ENCODE peak calls at places on chromosome 16, in nine cellular contexts. O is T-helper 1 cell; Q is NCI-H2081; X is stimulated activated CD8-positive, alpha-beta memory T cell treated with anti-CD3 and anti-CD28 coated beads, Interleukin-15, amount 100 ng/mL, for 48 hours; V is NCI-H460; E is CD8-positive, alpha-beta memory T cell; J is pancreas; H is RPMI7951; M is endothelial cell. R is an unnamed sample.
A peak's percentile ranks its signal among the peaks of the same experiment; 100 is the strongest.

GRCh38 chr16:1331712-1332617 is 1.5 kb upstream of the BAIAP3 start:
- DNase-seq in V (no peak), X (peak; percentile 27), E (no peak), Q (peak; percentile 73), O (no peak), M (peak; percentile 78), J (peak; percentile 79), H (peak; percentile 49), R (peak; percentile 34)

GRCh38 chr16:57720142-57720575 is 15.4 kb upstream of the KATNB1 start:
- DNase-seq in V (peak; percentile 63), O (no peak), J (peak; percentile 72), Q (no peak), H (peak; percentile 50), M (peak; percentile 79), E (peak; percentile 31), X (peak; percentile 53), R (peak; percentile 17)

GRCh38 chr16:1987198-1987597 is 2.6 kb upstream of the SYNGR3 start:
- DNase-seq in H (no peak), E (no peak), O (no peak), X (no peak), V (no peak), M (no peak), Q (no peak), J (no peak), R (no peak)

GRCh38 chr16:27362570-27363245 is 39.3 kb upstream of the IL21R start:
- DNase-seq in X (no peak), Q (no peak), J (no peak), H (no peak), M (no peak), E (no peak), V (no peak), O (no peak), R (no peak)

GRCh38 chr16:2704983-2705275 is 15.1 kb downstream of the PRSS27 start:
- DNase-seq in Q (no peak), H (no peak), X (no peak), O (no peak), V (no peak), E (no peak), M (no peak), J (no peak), R (no peak)

GRCh38 chr16:82119405-82119804 is 50.6 kb downstream of the MPHOSPH6 start:
- DNase-seq in V (no peak), X (no peak), Q (no peak), E (no peak), M (no peak), H (no peak), J (no peak), O (no peak), R (no peak)

GRCh38 chr16:89586853-89587252 is 11.3 kb downstream of the CPNE7 start:
- DNase-seq in X (no peak), E (no peak), M (no peak), Q (no peak), J (no peak), O (no peak), H (no peak), V (no peak), R (no peak)

GRCh38 chr16:25996052-25996451 is 304.3 kb downstream of the HS3ST4 start:
- DNase-seq in V (no peak), X (no peak), J (no peak), Q (no peak), E (no peak), M (no peak), H (no peak), O (no peak), R (no peak)

GRCh38 chr16:564690-565419 is 1.9 kb upstream of the NHLRC4 start:
- DNase-seq in H (no peak), X (no peak), Q (no peak), E (no peak), V (no peak), J (no peak), M (no peak), O (no peak), R (no peak)

GRCh38 chr16:54430491-54431030 is 144.0 kb upstream of the IRX3 start:
- DNase-seq in V (no peak), O (no peak), X (no peak), Q (no peak), M (no peak), J (no peak), E (no peak), H (peak; percentile 94), R (no peak)

GRCh38 chr16:67917852-67918236 is 13.8 kb downstream of the CTRL start:
- DNase-seq in Q (no peak), J (no peak), O (no peak), E (no peak), V (peak; percentile 61), X (no peak), M (no peak), H (peak; percentile 88), R (no peak)

GRCh38 chr16:8600144-8600856 is 10.0 kb upstream of the TMEM114 start:
- DNase-seq in X (no peak), J (no peak), Q (no peak), V (no peak), M (no peak), E (no peak), O (no peak), H (no peak), R (no peak)

GRCh38 chr16:84458606-84459516 is 45.6 kb downstream of the MEAK7 start:
- DNase-seq in H (no peak), Q (no peak), V (no peak), X (no peak), E (no peak), O (no peak), M (no peak), J (no peak), R (no peak)

GRCh38 chr16:88552815-88553214 is 17.4 kb upstream of the ZC3H18 start:
- DNase-seq in X (no peak), H (no peak), O (no peak), M (no peak), V (no peak), Q (no peak), J (no peak), E (no peak), R (no peak)

GRCh38 chr16:83552930-83553329 is 254.8 kb upstream of the HSBP1 start:
- DNase-seq in H (no peak), Q (no peak), J (no peak), V (no peak), X (no peak), M (no peak), E (no peak), O (no peak), R (no peak)

GRCh38 chr16:51849715-51850114 is 697.2 kb downstream of the TOX3 start:
- DNase-seq in E (no peak), X (no peak), J (no peak), O (no peak), M (no peak), Q (no peak), H (no peak), V (no peak), R (no peak)

GRCh38 chr16:50902457-50902856 is 160.6 kb downstream of the CYLD start:
- DNase-seq in E (no peak), H (no peak), X (no peak), O (no peak), Q (no peak), V (no peak), J (no peak), M (no peak), R (no peak)

GRCh38 chr16:3431779-3432219 is 11.5 kb downstream of the ZNF597 start:
- DNase-seq in O (peak; percentile 20), V (no peak), Q (no peak), J (no peak), X (peak; percentile 57), E (peak; percentile 36), H (no peak), M (no peak), R (no peak)